ENCODE peak calls at places on chromosomes 1 and 21, in eight cellular contexts. O is activated T-cell treated with anti-CD3 and anti-CD28 coated beads, Interleukin-2, amount 50 U/mL, for 1 hour; J is epithelial cell of proximal tubule; Q is glutamatergic neuron; X is stimulated activated CD8-positive, alpha-beta memory T cell treated with anti-CD3 and anti-CD28 coated beads, Interleukin-15, amount 100 ng/mL, for 24 hours; I is naive thymus-derived CD8-positive, alpha-beta T cell; N is stimulated activated CD4-positive, alpha-beta T cell treated with anti-CD3 and anti-CD28 coated beads, Interleukin-4, amount 100 ng/mL, for 1 hour; L is EL. T is an unnamed sample.
A peak's percentile ranks its signal among the peaks of the same experiment; 100 is the strongest.

GRCh38 chr1:116164890-116165176 is 53.6 kb downstream of the MAB21L3 start:
- DNase-seq in L (no peak), N (no peak), Q (no peak), I (no peak), J (no peak), X (no peak), O (no peak), T (no peak)

GRCh38 chr1:58823481-58824010 is 39.7 kb upstream of the JUN start:
- DNase-seq in L (peak; percentile 90), N (no peak), J (peak; percentile 84), Q (no peak), O (no peak), I (no peak), X (no peak), T (no peak)

GRCh38 chr1:210457566-210457965 is 128.9 kb downstream of the HHAT start:
- DNase-seq in I (no peak), O (no peak), J (peak; percentile 85), Q (no peak), L (no peak), N (no peak), X (no peak), T (no peak)

GRCh38 chr1:40944326-40944725 is 35.2 kb upstream of the CTPS1 start:
- DNase-seq in N (no peak), X (no peak), Q (no peak), L (peak; percentile 95), J (peak; percentile 83), O (no peak), I (no peak), T (no peak)

GRCh38 chr1:244461254-244462071 is at the start of gene CATSPERE:
- DNase-seq in J (no peak), Q (peak; percentile 93), L (peak; percentile 87), N (peak; percentile 75), I (peak; percentile 61), O (peak; percentile 78), X (peak; percentile 50), T (peak; percentile 68)

GRCh38 chr21:36388835-36389234 is 3.6 kb downstream of the CHAF1B start:
- DNase-seq in N (no peak), J (peak; percentile 42), Q (peak; percentile 29), I (no peak), L (no peak), X (no peak), O (no peak), T (no peak)

GRCh38 chr1:75208862-75209261 is 74.7 kb downstream of the LHX8 start:
- DNase-seq in Q (no peak), I (no peak), X (no peak), L (no peak), J (no peak), O (no peak), N (no peak), T (no peak)

GRCh38 chr1:117225931-117226330 is 15.2 kb upstream of the VTCN1 start:
- DNase-seq in O (no peak), N (no peak), X (no peak), I (no peak), L (peak; percentile 4), Q (no peak), J (no peak), T (no peak)

GRCh38 chr1:211705439-211706205 is 30.2 kb upstream of the NEK2 start:
- DNase-seq in J (no peak), L (peak; percentile 18), X (no peak), N (no peak), Q (no peak), I (no peak), O (no peak), T (no peak)

GRCh38 chr21:32593690-32594089 is 8.4 kb upstream of the TCP10L start:
- DNase-seq in J (no peak), I (no peak), L (no peak), X (no peak), O (no peak), N (no peak), Q (no peak), T (no peak)

GRCh38 chr1:10649484-10650201 is 146.8 kb downstream of the CASZ1 start:
- DNase-seq in I (no peak), Q (no peak), N (no peak), L (no peak), X (no peak), O (no peak), J (no peak), T (no peak)

GRCh38 chr1:210236840-210237409 is 4.3 kb downstream of the SERTAD4 start:
- DNase-seq in J (no peak), I (no peak), Q (no peak), L (no peak), O (no peak), N (no peak), X (no peak), T (peak; percentile 51)

GRCh38 chr1:169051171-169051570 is 55.3 kb upstream of the ATP1B1 start:
- DNase-seq in J (no peak), O (no peak), X (no peak), Q (no peak), L (no peak), N (no peak), I (no peak), T (no peak)

GRCh38 chr1:150154143-150154542 is 4.4 kb downstream of the PLEKHO1 start:
- DNase-seq in X (no peak), O (no peak), Q (no peak), J (no peak), L (no peak), N (no peak), I (no peak), T (no peak)

GRCh38 chr1:6991271-6991670 is 206.0 kb downstream of the CAMTA1 start:
- DNase-seq in J (peak; percentile 56), N (no peak), Q (no peak), X (no peak), I (no peak), L (peak; percentile 85), O (no peak), T (no peak)